ENCODE peak calls at places on chromosomes 13 and 19, in six cellular contexts. R is amygdala; S is stimulated activated CD4-positive, alpha-beta T cell treated with anti-CD3 and anti-CD28 coated beads, Interleukin-15, amount 100 ng/mL, for 1 hour; N is NCI-H1105; I is GM23248; D is NB4. P is an unnamed sample.
A peak's percentile ranks its signal among the peaks of the same experiment; 100 is the strongest.

GRCh38 chr13:63190742-63191141 is 1775.1 kb upstream of the PCDH20 start:
- DNase-seq in R (no peak), S (no peak), N (no peak), I (peak; percentile 55), D (no peak), P (peak; percentile 17)

GRCh38 chr13:51734786-51735185 is 69.2 kb downstream of the DHRS12 start:
- DNase-seq in R (no peak), S (no peak), N (no peak), I (peak; percentile 39), D (no peak), P (peak; percentile 54)

GRCh38 chr13:59447846-59448620 is 715.7 kb downstream of the DIAPH3 start:
- DNase-seq in R (no peak), S (no peak), N (no peak), I (peak; percentile 13), D (no peak), P (peak; percentile 16)

GRCh38 chr19:13007292-13008045 is 12.2 kb downstream of the NFIX start:
- DNase-seq in R (no peak), S (no peak), N (no peak), I (peak; percentile 37), D (no peak), P (no peak)

GRCh38 chr13:108326318-108326717 is 56.8 kb downstream of the TNFSF13B start:
- DNase-seq in R (no peak), S (no peak), N (no peak), I (no peak), D (peak; percentile 85), P (no peak)

GRCh38 chr13:27372896-27373295 is 51.5 kb upstream of the GTF3A start:
- DNase-seq in R (no peak), S (no peak), N (peak; percentile 66), I (peak; percentile 31), D (no peak), P (no peak)

GRCh38 chr13:97254809-97255208 is 32.7 kb downstream of the MBNL2 start:
- DNase-seq in R (no peak), S (no peak), N (no peak), I (peak; percentile 84), D (no peak), P (no peak)

GRCh38 chr19:29943615-29944014 is 1.6 kb downstream of the URI1 start:
- DNase-seq in R (no peak), S (no peak), N (no peak), I (peak; percentile 45), D (no peak), P (no peak)

GRCh38 chr19:48315712-48316111 is 9.6 kb upstream of the EMP3 start:
- DNase-seq in R (no peak), S (no peak), N (no peak), I (no peak), D (no peak), P (no peak)

GRCh38 chr19:50723069-50723468 is at the start of gene CLEC11A:
- DNase-seq in R (no peak), S (no peak), N (no peak), I (peak; percentile 92), D (peak; percentile 95), P (peak; percentile 90)

GRCh38 chr19:49335071-49335783 is at the start of gene CD37:
- DNase-seq in R (no peak), S (no peak), N (no peak), I (no peak), D (peak; percentile 59), P (no peak)

GRCh38 chr19:14378890-14379289 is 2.4 kb upstream of the ADGRE5 start:
- DNase-seq in R (no peak), S (no peak), N (no peak), I (no peak), D (no peak), P (no peak)

GRCh38 chr13:53873558-53873957 is 844.9 kb downstream of the OLFM4 start:
- DNase-seq in R (no peak), S (no peak), N (no peak), I (no peak), D (no peak), P (no peak)

GRCh38 chr19:46147791-46148288 is at the start of gene IGFL2:
- DNase-seq in R (no peak), S (no peak), N (no peak), I (peak; percentile 39), D (no peak), P (no peak)

GRCh38 chr13:103517066-103517767 is 451.0 kb upstream of the SLC10A2 start:
- DNase-seq in R (no peak), S (no peak), N (no peak), I (no peak), D (no peak), P (no peak)

GRCh38 chr19:57348136-57348535 is 2.9 kb upstream of the ZNF304 start:
- DNase-seq in R (no peak), S (no peak), N (no peak), I (peak; percentile 83), D (no peak), P (peak; percentile 59)

GRCh38 chr13:28579334-28579733 is 79.6 kb upstream of the POMP start:
- DNase-seq in R (no peak), S (no peak), N (no peak), I (no peak), D (no peak), P (peak; percentile 23)

GRCh38 chr19:33290956-33291622 is 11.2 kb downstream of the CEBPA start:
- DNase-seq in R (no peak), S (no peak), N (no peak), I (peak; percentile 15), D (no peak), P (no peak)

GRCh38 chr19:45676851-45677263 is 8.8 kb downstream of the GIPR start:
- DNase-seq in R (no peak), S (peak; percentile 34), N (no peak), I (no peak), D (no peak), P (no peak)

GRCh38 chr13:59342396-59342795 is 821.3 kb downstream of the DIAPH3 start:
- DNase-seq in R (no peak), S (no peak), N (no peak), I (no peak), D (no peak), P (no peak)

GRCh38 chr13:90891329-90891728 is 456.2 kb upstream of the MIR17HG start:
- DNase-seq in R (no peak), S (no peak), N (no peak), I (no peak), D (no peak), P (no peak)

GRCh38 chr13:48727252-48728011 is 73.7 kb downstream of the CYSLTR2 start:
- DNase-seq in R (no peak), S (no peak), N (no peak), I (peak; percentile 38), D (peak; percentile 60), P (no peak)

GRCh38 chr13:51997641-51998330 is 13.5 kb downstream of the ATP7B start:
- DNase-seq in R (no peak), S (no peak), N (no peak), I (no peak), D (no peak), P (no peak)

GRCh38 chr19:4208385-4209094 is 20.8 kb upstream of the EBI3 start:
- DNase-seq in R (no peak), S (no peak), N (no peak), I (peak; percentile 48), D (peak; percentile 35), P (peak; percentile 65)

GRCh38 chr13:36774895-36775294 is 44.1 kb upstream of the RFXAP start:
- DNase-seq in R (no peak), S (no peak), N (no peak), I (no peak), D (no peak), P (no peak)

GRCh38 chr13:99496322-99497142 is 4.7 kb upstream of the TM9SF2 start:
- DNase-seq in R (peak; percentile 11), S (no peak), N (no peak), I (peak; percentile 85), D (peak; percentile 78), P (peak; percentile 28)

GRCh38 chr19:38319421-38320258 is at the start of gene KCNK6:
- DNase-seq in R (no peak), S (peak; percentile 37), N (no peak), I (peak; percentile 71), D (peak; percentile 17), P (peak; percentile 63)

GRCh38 chr13:113786262-113786841 is 27.3 kb downstream of the TMEM255B start:
- DNase-seq in R (no peak), S (no peak), N (no peak), I (peak; percentile 69), D (no peak), P (no peak)

GRCh38 chr13:45700971-45701900 is 884 bp upstream of the CBY2 start:
- DNase-seq in R (no peak), S (no peak), N (no peak), I (no peak), D (no peak), P (no peak)

GRCh38 chr19:19551862-19552192 is 13.8 kb downstream of the CILP2 start:
- DNase-seq in R (no peak), S (no peak), N (no peak), I (no peak), D (no peak), P (no peak)

GRCh38 chr19:45772130-45772880 is 3.3 kb upstream of the SIX5 start:
- DNase-seq in R (no peak), S (no peak), N (no peak), I (no peak), D (peak; percentile 46), P (no peak)

GRCh38 chr19:31177230-31177629 is 172.0 kb downstream of the TSHZ3 start:
- DNase-seq in R (no peak), S (no peak), N (no peak), I (no peak), D (no peak), P (no peak)

GRCh38 chr13:109592776-109593175 is 193.6 kb downstream of the IRS2 start:
- DNase-seq in R (no peak), S (no peak), N (no peak), I (no peak), D (no peak), P (no peak)

P was measured in GM03348.